ENCODE peak calls at places on chromosomes 6 and 20, in four cellular contexts. One of them, this sample, is unnamed.

GRCh38 chr6:102051001-102051400 is 657.5 kb downstream of the GRIK2 start:
- DNase-seq in tibial artery: no peak
- DNase-seq in CD4-positive, CD25-positive, alpha-beta regulatory T cell: no peak
- DNase-seq in foreskin keratinocyte: no peak
- DNase-seq in this sample: no peak

GRCh38 chr20:23161244-23161875 is 75.2 kb upstream of the CD93 start:
- DNase-seq in tibial artery: peak
- DNase-seq in CD4-positive, CD25-positive, alpha-beta regulatory T cell: no peak
- DNase-seq in foreskin keratinocyte: peak
- DNase-seq in this sample: no peak

GRCh38 chr6:16639689-16640480 is 121.4 kb downstream of the ATXN1 start:
- DNase-seq in tibial artery: no peak
- DNase-seq in CD4-positive, CD25-positive, alpha-beta regulatory T cell: no peak
- DNase-seq in foreskin keratinocyte: peak
- DNase-seq in this sample: peak

GRCh38 chr20:25865715-25866656 is 169.3 kb upstream of the ZNF337 start:
- DNase-seq in tibial artery: peak
- DNase-seq in CD4-positive, CD25-positive, alpha-beta regulatory T cell: peak
- DNase-seq in foreskin keratinocyte: peak
- DNase-seq in this sample: no peak

GRCh38 chr6:44054635-44055559 is 72.4 kb downstream of the MRPL14 start:
- DNase-seq in tibial artery: no peak
- DNase-seq in CD4-positive, CD25-positive, alpha-beta regulatory T cell: no peak
- DNase-seq in foreskin keratinocyte: no peak
- DNase-seq in this sample: no peak

GRCh38 chr6:168165891-168166290 is 86.9 kb upstream of the FRMD1 start:
- DNase-seq in tibial artery: no peak
- DNase-seq in CD4-positive, CD25-positive, alpha-beta regulatory T cell: no peak
- DNase-seq in foreskin keratinocyte: no peak
- DNase-seq in this sample: no peak

GRCh38 chr20:11217322-11217989 is 543.7 kb upstream of the JAG1 start:
- DNase-seq in tibial artery: no peak
- DNase-seq in CD4-positive, CD25-positive, alpha-beta regulatory T cell: no peak
- DNase-seq in foreskin keratinocyte: no peak
- DNase-seq in this sample: no peak

GRCh38 chr6:10621227-10621626 is 73.2 kb downstream of the C6orf52 start:
- DNase-seq in tibial artery: no peak
- DNase-seq in CD4-positive, CD25-positive, alpha-beta regulatory T cell: no peak
- DNase-seq in foreskin keratinocyte: no peak
- DNase-seq in this sample: no peak

GRCh38 chr20:32168184-32168910 is 39.2 kb downstream of the PLAGL2 start:
- DNase-seq in tibial artery: peak
- DNase-seq in CD4-positive, CD25-positive, alpha-beta regulatory T cell: no peak
- DNase-seq in foreskin keratinocyte: no peak
- DNase-seq in this sample: no peak

GRCh38 chr6:162369091-162369490 is 358.5 kb downstream of the PRKN start:
- DNase-seq in tibial artery: no peak
- DNase-seq in CD4-positive, CD25-positive, alpha-beta regulatory T cell: no peak
- DNase-seq in foreskin keratinocyte: no peak
- DNase-seq in this sample: no peak

GRCh38 chr20:25543068-25543467 is 42.3 kb downstream of the NINL start:
- DNase-seq in tibial artery: no peak
- DNase-seq in CD4-positive, CD25-positive, alpha-beta regulatory T cell: no peak
- DNase-seq in foreskin keratinocyte: peak
- DNase-seq in this sample: no peak

GRCh38 chr6:131982740-131983259 is 31.6 kb upstream of the CCN2 start:
- DNase-seq in tibial artery: no peak
- DNase-seq in CD4-positive, CD25-positive, alpha-beta regulatory T cell: no peak
- DNase-seq in foreskin keratinocyte: no peak
- DNase-seq in this sample: no peak

GRCh38 chr6:69976591-69977090 is 110.3 kb downstream of the COL19A1 start:
- DNase-seq in tibial artery: no peak
- DNase-seq in CD4-positive, CD25-positive, alpha-beta regulatory T cell: no peak
- DNase-seq in foreskin keratinocyte: peak
- DNase-seq in this sample: no peak

GRCh38 chr6:19806971-19807396 is 30.2 kb upstream of the ID4 start:
- DNase-seq in tibial artery: no peak
- DNase-seq in CD4-positive, CD25-positive, alpha-beta regulatory T cell: no peak
- DNase-seq in foreskin keratinocyte: no peak
- DNase-seq in this sample: no peak

GRCh38 chr6:71287038-71287437 is 1.6 kb upstream of the OGFRL1 start:
- DNase-seq in tibial artery: no peak
- DNase-seq in CD4-positive, CD25-positive, alpha-beta regulatory T cell: no peak
- DNase-seq in foreskin keratinocyte: no peak
- DNase-seq in this sample: no peak

GRCh38 chr20:43755390-43755789 is 28.6 kb upstream of the GTSF1L start:
- DNase-seq in tibial artery: no peak
- DNase-seq in CD4-positive, CD25-positive, alpha-beta regulatory T cell: no peak
- DNase-seq in foreskin keratinocyte: no peak
- DNase-seq in this sample: no peak

GRCh38 chr20:47985092-47985850 is 200.0 kb upstream of the SULF2 start:
- DNase-seq in tibial artery: no peak
- DNase-seq in CD4-positive, CD25-positive, alpha-beta regulatory T cell: no peak
- DNase-seq in foreskin keratinocyte: peak
- DNase-seq in this sample: no peak

GRCh38 chr20:45020236-45020886 is 54.0 kb downstream of the STK4 start:
- DNase-seq in tibial artery: no peak
- DNase-seq in CD4-positive, CD25-positive, alpha-beta regulatory T cell: no peak
- DNase-seq in foreskin keratinocyte: no peak
- DNase-seq in this sample: no peak

GRCh38 chr6:138424004-138424904 is 20.2 kb downstream of the HEBP2 start:
- DNase-seq in tibial artery: no peak
- DNase-seq in CD4-positive, CD25-positive, alpha-beta regulatory T cell: no peak
- DNase-seq in foreskin keratinocyte: no peak
- DNase-seq in this sample: no peak

GRCh38 chr6:45626087-45626891 is 248.6 kb upstream of the SUPT3H start:
- DNase-seq in tibial artery: no peak
- DNase-seq in CD4-positive, CD25-positive, alpha-beta regulatory T cell: no peak
- DNase-seq in foreskin keratinocyte: peak
- DNase-seq in this sample: peak

GRCh38 chr6:28215425-28215824 is 9.7 kb upstream of the ZSCAN9 start:
- DNase-seq in tibial artery: no peak
- DNase-seq in CD4-positive, CD25-positive, alpha-beta regulatory T cell: no peak
- DNase-seq in foreskin keratinocyte: peak
- DNase-seq in this sample: no peak

GRCh38 chr6:126535585-126535984 is 195.7 kb downstream of the CENPW start:
- DNase-seq in tibial artery: no peak
- DNase-seq in CD4-positive, CD25-positive, alpha-beta regulatory T cell: no peak
- DNase-seq in foreskin keratinocyte: no peak
- DNase-seq in this sample: no peak

GRCh38 chr20:35369804-35370203 is 42.0 kb downstream of the UQCC1 start:
- DNase-seq in tibial artery: no peak
- DNase-seq in CD4-positive, CD25-positive, alpha-beta regulatory T cell: no peak
- DNase-seq in foreskin keratinocyte: peak
- DNase-seq in this sample: peak

GRCh38 chr6:28443112-28443773 is at the start of gene ZSCAN23:
- DNase-seq in tibial artery: peak
- DNase-seq in CD4-positive, CD25-positive, alpha-beta regulatory T cell: peak
- DNase-seq in foreskin keratinocyte: peak
- DNase-seq in this sample: peak

GRCh38 chr6:154757352-154758095 is 24.3 kb downstream of the SCAF8 start:
- DNase-seq in tibial artery: no peak
- DNase-seq in CD4-positive, CD25-positive, alpha-beta regulatory T cell: no peak
- DNase-seq in foreskin keratinocyte: peak
- DNase-seq in this sample: no peak

GRCh38 chr6:128731249-128732165 is 151.4 kb upstream of the LAMA2 start:
- DNase-seq in tibial artery: no peak
- DNase-seq in CD4-positive, CD25-positive, alpha-beta regulatory T cell: no peak
- DNase-seq in foreskin keratinocyte: peak
- DNase-seq in this sample: peak

GRCh38 chr20:41889125-41889870 is 271.1 kb upstream of the CHD6 start:
- DNase-seq in tibial artery: no peak
- DNase-seq in CD4-positive, CD25-positive, alpha-beta regulatory T cell: no peak
- DNase-seq in foreskin keratinocyte: no peak
- DNase-seq in this sample: no peak

GRCh38 chr20:47642624-47643023 is 140.9 kb downstream of the NCOA3 start:
- DNase-seq in tibial artery: no peak
- DNase-seq in CD4-positive, CD25-positive, alpha-beta regulatory T cell: no peak
- DNase-seq in foreskin keratinocyte: no peak
- DNase-seq in this sample: no peak

GRCh38 chr6:157106487-157106886 is 216.8 kb downstream of the TMEM242 start:
- DNase-seq in tibial artery: no peak
- DNase-seq in CD4-positive, CD25-positive, alpha-beta regulatory T cell: no peak
- DNase-seq in foreskin keratinocyte: peak
- DNase-seq in this sample: peak

GRCh38 chr6:155174576-155175174 is 89.1 kb upstream of the CLDN20 start:
- DNase-seq in tibial artery: no peak
- DNase-seq in CD4-positive, CD25-positive, alpha-beta regulatory T cell: peak
- DNase-seq in foreskin keratinocyte: peak
- DNase-seq in this sample: no peak

GRCh38 chr6:42424906-42425474 is 26.7 kb downstream of the TRERF1 start:
- DNase-seq in tibial artery: no peak
- DNase-seq in CD4-positive, CD25-positive, alpha-beta regulatory T cell: no peak
- DNase-seq in foreskin keratinocyte: peak
- DNase-seq in this sample: no peak

GRCh38 chr6:158219229-158219628 is 51.1 kb downstream of the GTF2H5 start:
- DNase-seq in tibial artery: no peak
- DNase-seq in CD4-positive, CD25-positive, alpha-beta regulatory T cell: no peak
- DNase-seq in foreskin keratinocyte: peak
- DNase-seq in this sample: peak

GRCh38 chr20:62710221-62710885 is 1.7 kb downstream of the NTSR1 start:
- DNase-seq in tibial artery: no peak
- DNase-seq in CD4-positive, CD25-positive, alpha-beta regulatory T cell: no peak
- DNase-seq in foreskin keratinocyte: no peak
- DNase-seq in this sample: no peak

GRCh38 chr20:25246182-25246943 is 1.5 kb upstream of the PYGB start:
- DNase-seq in tibial artery: no peak
- DNase-seq in CD4-positive, CD25-positive, alpha-beta regulatory T cell: no peak
- DNase-seq in foreskin keratinocyte: no peak
- DNase-seq in this sample: no peak

GRCh38 chr6:25354078-25354940 is 75.1 kb downstream of the CARMIL1 start:
- DNase-seq in tibial artery: no peak
- DNase-seq in CD4-positive, CD25-positive, alpha-beta regulatory T cell: no peak
- DNase-seq in foreskin keratinocyte: no peak
- DNase-seq in this sample: no peak

GRCh38 chr20:13401596-13401995 is 180.5 kb downstream of the ISM1 start:
- DNase-seq in tibial artery: no peak
- DNase-seq in CD4-positive, CD25-positive, alpha-beta regulatory T cell: no peak
- DNase-seq in foreskin keratinocyte: no peak
- DNase-seq in this sample: peak

GRCh38 chr6:63560806-63561672 is 11.2 kb upstream of the LOC128125822 start:
- DNase-seq in tibial artery: no peak
- DNase-seq in CD4-positive, CD25-positive, alpha-beta regulatory T cell: no peak
- DNase-seq in foreskin keratinocyte: no peak
- DNase-seq in this sample: no peak
- H3K27ac ChIP-seq in tibial artery: no peak
- H3K27ac ChIP-seq in CD4-positive, CD25-positive, alpha-beta regulatory T cell: no peak
- H3K27ac ChIP-seq in foreskin keratinocyte: no peak
- H3K27ac ChIP-seq in this sample: peak

DNA sequence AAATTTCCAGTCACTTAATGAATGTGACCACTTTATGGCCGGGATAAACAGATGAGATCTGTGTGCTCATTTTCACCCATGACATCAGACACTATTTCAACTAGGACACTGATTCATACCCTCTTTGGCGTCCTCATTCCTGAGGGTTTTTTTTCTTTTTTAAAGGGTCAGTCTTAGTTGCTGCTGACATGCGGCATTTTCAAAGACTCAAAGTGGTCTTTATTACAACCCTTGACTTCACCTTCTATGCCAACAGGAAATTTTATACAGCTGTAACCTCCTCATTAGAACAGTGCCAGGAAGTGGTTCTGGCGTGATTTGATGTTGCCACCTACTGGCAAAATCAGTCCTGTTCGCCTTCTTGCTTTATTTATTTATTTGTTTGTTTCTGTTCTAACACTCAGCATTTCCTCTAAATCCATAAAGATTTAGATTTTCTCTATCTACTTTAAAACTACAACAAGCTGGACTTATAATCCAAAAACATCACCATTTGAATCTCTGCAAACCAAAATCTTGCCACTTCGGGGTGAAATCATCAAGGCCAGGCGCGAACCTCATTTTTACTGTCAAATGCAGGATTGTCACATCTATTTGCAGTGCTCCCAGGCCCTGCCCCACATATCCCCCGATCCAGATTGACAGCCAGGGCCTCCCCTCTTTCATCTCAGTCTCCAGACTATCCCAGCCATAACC is 77.7 kb downstream of the C6orf118 start:
- DNase-seq in tibial artery: no peak
- DNase-seq in CD4-positive, CD25-positive, alpha-beta regulatory T cell: no peak
- DNase-seq in foreskin keratinocyte: peak
- DNase-seq in this sample: peak
- H3K27ac ChIP-seq in tibial artery: no peak
- H3K27ac ChIP-seq in CD4-positive, CD25-positive, alpha-beta regulatory T cell: no peak
- H3K27ac ChIP-seq in foreskin keratinocyte: no peak
- H3K27ac ChIP-seq in this sample: no peak

GRCh38 chr6:163496205-163496604 is 81.7 kb downstream of the QKI start:
- DNase-seq in tibial artery: no peak
- DNase-seq in CD4-positive, CD25-positive, alpha-beta regulatory T cell: no peak
- DNase-seq in foreskin keratinocyte: no peak
- DNase-seq in this sample: no peak

GRCh38 chr6:163491901-163492300 is 77.4 kb downstream of the QKI start:
- DNase-seq in tibial artery: no peak
- DNase-seq in CD4-positive, CD25-positive, alpha-beta regulatory T cell: no peak
- DNase-seq in foreskin keratinocyte: no peak
- DNase-seq in this sample: no peak

GRCh38 chr6:163489584-163489983 is 75.1 kb downstream of the QKI start:
- DNase-seq in tibial artery: no peak
- DNase-seq in CD4-positive, CD25-positive, alpha-beta regulatory T cell: no peak
- DNase-seq in foreskin keratinocyte: peak
- DNase-seq in this sample: no peak

GRCh38 chr6:163494279-163494727 is 79.8 kb downstream of the QKI start:
- DNase-seq in tibial artery: no peak
- DNase-seq in CD4-positive, CD25-positive, alpha-beta regulatory T cell: no peak
- DNase-seq in foreskin keratinocyte: peak
- DNase-seq in this sample: peak

DNA sequence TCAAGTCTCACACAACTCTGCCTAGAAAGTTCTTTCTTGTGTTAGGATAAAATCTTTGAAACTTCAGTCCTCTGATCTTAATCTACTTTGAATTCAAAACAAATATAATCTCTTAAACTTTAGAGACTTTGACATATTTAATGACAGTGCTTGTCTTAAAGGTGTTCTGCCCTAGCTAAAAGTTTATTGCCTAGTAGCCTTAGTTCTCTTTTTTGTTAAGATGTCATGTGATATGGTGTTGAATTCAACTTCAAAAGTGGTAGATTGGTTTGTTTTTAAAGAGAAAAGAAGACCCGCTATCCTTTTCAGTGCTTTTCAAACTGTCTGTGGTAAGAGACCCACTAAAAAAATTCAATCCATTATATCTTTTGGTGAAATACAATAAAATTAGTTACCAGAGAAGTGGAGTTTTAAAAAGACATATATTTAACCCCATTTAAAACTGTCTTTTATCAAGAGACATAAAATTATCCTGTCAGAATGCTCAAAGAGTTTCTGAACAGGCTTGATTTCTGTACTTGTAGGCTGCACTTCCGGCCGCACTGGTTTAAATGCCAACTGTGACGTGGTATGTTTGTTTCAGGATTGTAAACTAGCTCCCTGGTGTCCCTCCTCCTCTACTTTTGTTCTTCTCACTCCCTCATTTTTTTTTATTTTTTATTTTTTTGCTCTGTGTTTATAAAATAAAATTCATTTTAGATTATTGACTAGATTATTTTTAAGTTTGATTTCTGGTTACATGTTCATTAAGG is 76.5 kb downstream of the QKI start:
- DNase-seq in tibial artery: peak
- DNase-seq in CD4-positive, CD25-positive, alpha-beta regulatory T cell: peak
- DNase-seq in foreskin keratinocyte: peak
- DNase-seq in this sample: peak
- H3K27ac ChIP-seq in tibial artery: no peak
- H3K27ac ChIP-seq in CD4-positive, CD25-positive, alpha-beta regulatory T cell: peak
- H3K27ac ChIP-seq in foreskin keratinocyte: peak
- H3K27ac ChIP-seq in this sample: peak

GRCh38 chr6:136750821-136751220 is 41.5 kb downstream of the MAP3K5 start:
- DNase-seq in tibial artery: no peak
- DNase-seq in CD4-positive, CD25-positive, alpha-beta regulatory T cell: no peak
- DNase-seq in foreskin keratinocyte: no peak
- DNase-seq in this sample: no peak
- H3K27ac ChIP-seq in tibial artery: peak
- H3K27ac ChIP-seq in CD4-positive, CD25-positive, alpha-beta regulatory T cell: peak
- H3K27ac ChIP-seq in foreskin keratinocyte: no peak
- H3K27ac ChIP-seq in this sample: no peak